ENCODE peak calls at places on chromosome 4, in seven cellular contexts. U is GM13977, R is cardiac muscle cell, T is GM06990, O is astrocyte, Q is GM12865, V is glutamatergic neuron. H is an unnamed sample.

GRCh38 chr4:38069271-38069760 is 109.1 kb downstream of the PTTG2 start:
- DNase-seq in U (peak; percentile 35), R (peak; percentile 49), T (no peak), O (peak; percentile 80), Q (peak; percentile 67), V (peak; percentile 50), H (peak; percentile 23)

GRCh38 chr4:189840356-189840755 is 100.3 kb upstream of the FRG1 start:
- DNase-seq in U (no peak), R (no peak), T (no peak), O (no peak), Q (no peak), V (no peak), H (no peak)

GRCh38 chr4:153222162-153222789 is 18.0 kb downstream of the TRIM2 start:
- DNase-seq in U (peak; percentile 33), R (peak; percentile 76), T (peak; percentile 43), O (peak; percentile 79), Q (peak; percentile 11), V (peak; percentile 34), H (no peak)

GRCh38 chr4:8167815-8168214 is 9.2 kb upstream of the ABLIM2 start:
- DNase-seq in U (no peak), R (no peak), T (no peak), O (no peak), Q (no peak), V (no peak), H (no peak)

GRCh38 chr4:71236226-71236625 is 102.6 kb upstream of the SLC4A4 start:
- DNase-seq in U (no peak), R (no peak), T (no peak), O (no peak), Q (no peak), V (no peak), H (no peak)

GRCh38 chr4:138400528-138400927 is 158.4 kb upstream of the SLC7A11 start:
- DNase-seq in U (no peak), R (peak; percentile 75), T (no peak), O (no peak), Q (no peak), V (no peak), H (no peak)

GRCh38 chr4:12137556-12137955 is 708.9 kb upstream of the HS3ST1 start:
- DNase-seq in U (no peak), R (no peak), T (no peak), O (no peak), Q (no peak), V (no peak), H (no peak)

GRCh38 chr4:48243429-48243828 is 26.2 kb downstream of the TEC start:
- DNase-seq in U (no peak), R (no peak), T (no peak), O (no peak), Q (no peak), V (no peak), H (no peak)

GRCh38 chr4:99090511-99090910 is 1.9 kb upstream of the ADH5 start:
- DNase-seq in U (no peak), R (no peak), T (no peak), O (peak; percentile 26), Q (no peak), V (no peak), H (no peak)

GRCh38 chr4:62644372-62644771 is 1444.2 kb downstream of the ADGRL3 start:
- DNase-seq in U (no peak), R (peak; percentile 60), T (no peak), O (peak; percentile 0), Q (peak; percentile 8), V (no peak), H (peak; percentile 2)

GRCh38 chr4:56220261-56220660 is 167.0 kb downstream of the AASDH start:
- DNase-seq in U (no peak), R (no peak), T (no peak), O (peak; percentile 69), Q (no peak), V (no peak), H (no peak)

GRCh38 chr4:94758141-94758699 is 465 bp downstream of the BMPR1B start:
- DNase-seq in U (no peak), R (no peak), T (no peak), O (peak; percentile 12), Q (no peak), V (peak; percentile 72), H (no peak)

GRCh38 chr4:129346760-129347159 is 250.8 kb downstream of the C4orf33 start:
- DNase-seq in U (no peak), R (no peak), T (no peak), O (no peak), Q (no peak), V (no peak), H (no peak)

GRCh38 chr4:168734703-168735688 is 238.1 kb downstream of the PALLD start:
- DNase-seq in U (no peak), R (no peak), T (no peak), O (no peak), Q (no peak), V (no peak), H (no peak)

H was measured in OCI-LY7.